ENCODE peak calls at places on chromosomes 1 and 21, in six cellular contexts. One of them, this sample, is unnamed.

GRCh38 chr1:180577361-180577760 is 18.6 kb downstream of the OVAAL start:
- DNase-seq in neuronal stem cell: no peak
- DNase-seq in H1: no peak
- DNase-seq in H9: no peak
- DNase-seq in mesenchymal stem cell: no peak
- DNase-seq in trophoblast cell: no peak
- DNase-seq in this sample: no peak

GRCh38 chr1:214623430-214623829 is 20.4 kb downstream of the CENPF start:
- DNase-seq in neuronal stem cell: no peak
- DNase-seq in H1: no peak
- DNase-seq in H9: no peak
- DNase-seq in mesenchymal stem cell: no peak
- DNase-seq in trophoblast cell: peak; percentile 14
- DNase-seq in this sample: no peak

GRCh38 chr21:17492415-17493168 is 20.3 kb upstream of the CXADR start:
- DNase-seq in neuronal stem cell: no peak
- DNase-seq in H1: no peak
- DNase-seq in H9: no peak
- DNase-seq in mesenchymal stem cell: no peak
- DNase-seq in trophoblast cell: no peak
- DNase-seq in this sample: no peak

GRCh38 chr21:42144679-42145568 is 73.8 kb downstream of the UMODL1 start:
- DNase-seq in neuronal stem cell: no peak
- DNase-seq in H1: no peak
- DNase-seq in H9: no peak
- DNase-seq in mesenchymal stem cell: no peak
- DNase-seq in trophoblast cell: no peak
- DNase-seq in this sample: no peak

GRCh38 chr1:44676484-44677200 is 2.1 kb downstream of the ARMH1 start:
- DNase-seq in neuronal stem cell: no peak
- DNase-seq in H1: no peak
- DNase-seq in H9: no peak
- DNase-seq in mesenchymal stem cell: peak; percentile 85
- DNase-seq in trophoblast cell: peak; percentile 25
- DNase-seq in this sample: peak; percentile 77

GRCh38 chr1:5954964-5955363 is 37.3 kb downstream of the NPHP4 start:
- DNase-seq in neuronal stem cell: no peak
- DNase-seq in H1: no peak
- DNase-seq in H9: no peak
- DNase-seq in mesenchymal stem cell: no peak
- DNase-seq in trophoblast cell: no peak
- DNase-seq in this sample: no peak

GRCh38 chr21:28723666-28724065 is 269.0 kb downstream of the LTN1 start:
- DNase-seq in neuronal stem cell: no peak
- DNase-seq in H1: no peak
- DNase-seq in H9: no peak
- DNase-seq in mesenchymal stem cell: no peak
- DNase-seq in trophoblast cell: no peak
- DNase-seq in this sample: no peak

GRCh38 chr21:41868062-41868710 is 11.0 kb downstream of the PRDM15 start:
- DNase-seq in neuronal stem cell: no peak
- DNase-seq in H1: no peak
- DNase-seq in H9: no peak
- DNase-seq in mesenchymal stem cell: no peak
- DNase-seq in trophoblast cell: no peak
- DNase-seq in this sample: peak; percentile 12

DNA sequence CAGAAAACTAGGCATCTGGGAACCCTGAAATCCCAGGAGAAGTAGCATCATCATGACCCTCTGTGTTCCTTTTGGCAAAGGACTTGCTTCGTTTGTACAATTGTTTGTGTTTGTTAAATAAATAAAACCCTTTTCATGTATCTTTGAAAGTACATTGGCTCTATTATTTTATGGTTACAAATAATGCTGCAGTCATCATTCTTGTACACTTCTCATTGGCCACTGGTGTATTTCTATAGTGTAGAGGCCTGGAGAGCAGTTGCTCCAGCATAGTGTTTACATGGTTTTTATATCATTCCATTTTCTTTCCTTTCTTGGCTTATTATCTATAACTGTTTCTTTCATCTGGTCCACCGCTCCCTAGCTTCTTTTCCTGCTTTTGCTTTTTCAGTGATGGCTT is 253.3 kb downstream of the FAM72C start:
- DNase-seq in neuronal stem cell: no peak
- DNase-seq in H1: no peak
- DNase-seq in H9: no peak
- DNase-seq in mesenchymal stem cell: no peak
- DNase-seq in trophoblast cell: no peak
- DNase-seq in this sample: no peak
- H3K14ac ChIP-seq in neuronal stem cell: no peak overlapping the region
- H3K14ac ChIP-seq in H1: no peak overlapping the region
- H3K14ac ChIP-seq in H9: no peak overlapping the region
- H3K14ac ChIP-seq in mesenchymal stem cell: no peak overlapping the region
- H3K14ac ChIP-seq in trophoblast cell: no peak overlapping the region
- H3K14ac ChIP-seq in this sample: no peak overlapping the region

DNA sequence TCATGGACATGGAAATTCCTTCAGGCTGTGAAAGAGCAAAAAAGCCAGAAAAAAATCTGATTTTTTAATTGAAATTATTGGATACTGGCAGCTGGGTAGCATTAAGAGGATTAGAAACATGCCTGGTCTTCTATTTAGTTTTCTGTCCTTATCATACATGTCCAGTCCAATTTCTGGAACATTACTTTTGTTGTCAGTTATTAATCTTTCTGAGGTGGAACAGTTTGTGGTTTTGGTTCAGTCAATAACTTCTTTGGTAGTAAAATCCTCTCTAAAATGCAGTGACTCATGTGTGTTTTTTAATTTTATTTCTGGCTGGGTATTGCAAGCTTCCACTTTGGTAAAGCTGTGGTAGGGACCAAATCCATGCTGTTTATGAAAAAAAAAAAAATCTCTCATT is 687.0 kb upstream of the ADGRL2 start:
- DNase-seq in neuronal stem cell: no peak
- DNase-seq in H1: no peak
- DNase-seq in H9: no peak
- DNase-seq in mesenchymal stem cell: peak; percentile 20
- DNase-seq in trophoblast cell: no peak
- DNase-seq in this sample: peak; percentile 31
- H4K91ac ChIP-seq in neuronal stem cell: no peak overlapping the region
- H4K91ac ChIP-seq in H1: no peak overlapping the region
- H4K91ac ChIP-seq in H9: no peak overlapping the region
- H4K91ac ChIP-seq in mesenchymal stem cell: no peak overlapping the region
- H4K91ac ChIP-seq in trophoblast cell: no peak overlapping the region
- H4K91ac ChIP-seq in this sample: no peak overlapping the region

DNA sequence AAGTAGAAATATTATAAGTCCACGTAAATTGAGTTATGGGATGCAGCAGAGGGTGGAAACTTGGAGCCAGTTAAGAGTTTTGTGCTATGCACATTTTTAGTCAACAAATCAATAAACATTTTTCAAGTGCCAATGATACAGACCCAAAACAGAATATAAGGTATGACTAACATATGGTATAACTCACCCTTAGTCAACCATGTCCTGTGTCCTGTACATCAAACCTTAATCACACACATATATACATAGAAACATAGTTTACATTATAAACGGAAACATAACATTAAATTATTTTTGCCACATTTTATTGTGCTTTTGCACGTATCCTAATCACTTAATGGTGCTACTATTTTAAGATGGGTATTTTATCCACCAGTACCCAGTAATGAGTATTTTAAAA is 136.1 kb upstream of the USH2A start:
- DNase-seq in neuronal stem cell: no peak
- DNase-seq in H1: no peak
- DNase-seq in H9: no peak
- DNase-seq in mesenchymal stem cell: no peak
- DNase-seq in trophoblast cell: no peak
- DNase-seq in this sample: no peak
- H3K27ac ChIP-seq in neuronal stem cell: no peak overlapping the region
- H3K27ac ChIP-seq in H1: no peak overlapping the region
- H3K27ac ChIP-seq in H9: no peak overlapping the region
- H3K27ac ChIP-seq in mesenchymal stem cell: no peak overlapping the region
- H3K27ac ChIP-seq in trophoblast cell: no peak overlapping the region
- H3K27ac ChIP-seq in this sample: no peak overlapping the region

DNA sequence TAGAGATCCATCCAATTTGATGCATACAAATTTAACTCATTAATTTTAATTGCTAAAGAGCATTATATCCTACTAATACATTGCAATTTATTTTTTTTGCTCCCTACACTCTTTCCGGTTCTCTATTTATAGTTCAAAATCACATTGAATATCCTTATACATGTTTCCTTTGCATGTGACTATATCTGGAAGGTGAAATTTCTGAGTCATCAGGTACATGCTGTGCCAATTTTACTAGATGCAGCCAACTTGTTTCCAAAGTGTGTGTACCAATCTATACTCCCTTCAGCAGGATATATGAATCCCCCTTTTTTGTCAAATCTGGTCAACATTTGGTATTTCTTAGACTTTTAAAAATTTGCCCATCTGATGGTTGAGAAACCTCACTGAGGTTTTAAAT is 602.9 kb upstream of the CAMK1G start:
- DNase-seq in neuronal stem cell: no peak
- DNase-seq in H1: no peak
- DNase-seq in H9: no peak
- DNase-seq in mesenchymal stem cell: no peak
- DNase-seq in trophoblast cell: no peak
- DNase-seq in this sample: no peak
- H3K14ac ChIP-seq in neuronal stem cell: no peak overlapping the region
- H3K14ac ChIP-seq in H1: no peak overlapping the region
- H3K14ac ChIP-seq in H9: no peak overlapping the region
- H3K14ac ChIP-seq in mesenchymal stem cell: no peak overlapping the region
- H3K14ac ChIP-seq in trophoblast cell: no peak overlapping the region
- H3K14ac ChIP-seq in this sample: no peak overlapping the region